ENCODE peak calls at places on chromosomes 1 and 21, in four cellular contexts. C is fibroblast of villous mesenchyme, X is NCI-H345, Q is fibroblast of the aortic adventitia. M is an unnamed sample.
A peak's percentile ranks its signal among the peaks of the same experiment; 100 is the strongest.

GRCh38 chr1:245762396-245762910 is 607.7 kb downstream of the KIF26B start:
- DNase-seq in X (peak; percentile 5), Q (no peak), C (no peak), M (no peak)

GRCh38 chr1:226662704-226663326 is 76.3 kb downstream of the ITPKB start:
- DNase-seq in C (peak; percentile 96), Q (peak; percentile 95), X (no peak), M (peak; percentile 91)

GRCh38 chr1:6112690-6113005 is 67.0 kb downstream of the KCNAB2 start:
- DNase-seq in Q (no peak), X (no peak), C (no peak), M (no peak)

GRCh38 chr1:228217551-228218344 is 9.9 kb downstream of the OBSCN start:
- DNase-seq in Q (no peak), X (no peak), C (no peak), M (no peak)

GRCh38 chr1:197144570-197145325 is 1.7 kb downstream of the ASPM start:
- DNase-seq in X (no peak), C (peak; percentile 46), Q (peak; percentile 41), M (no peak)

GRCh38 chr1:31567956-31568570 is 8.3 kb upstream of the TINAGL1 start:
- DNase-seq in X (no peak), Q (peak; percentile 59), C (no peak), M (peak; percentile 49)

GRCh38 chr1:111733183-111733995 is 5.8 kb downstream of the INKA2 start:
- DNase-seq in Q (peak; percentile 51), C (peak; percentile 93), X (no peak), M (peak; percentile 96)

GRCh38 chr1:159000627-159001026 is 9.1 kb upstream of the IFI16 start:
- DNase-seq in C (peak; percentile 93), Q (peak; percentile 97), X (no peak), M (peak; percentile 95)

GRCh38 chr1:238088891-238089290 is 198.2 kb upstream of the ZP4 start:
- DNase-seq in C (no peak), Q (peak; percentile 24), X (no peak), M (no peak)

GRCh38 chr1:162671664-162672415 is 39.6 kb downstream of the DDR2 start:
- DNase-seq in Q (no peak), X (no peak), C (no peak), M (no peak)

GRCh38 chr1:22289251-22289995 is 146.5 kb upstream of the WNT4 start:
- DNase-seq in C (peak; percentile 66), Q (no peak), X (no peak), M (no peak)

GRCh38 chr1:2606806-2607680 is 20.5 kb downstream of the PRXL2B start:
- DNase-seq in Q (no peak), C (no peak), X (no peak), M (no peak)

GRCh38 chr1:176033474-176033873 is 173.6 kb downstream of the COP1 start:
- DNase-seq in X (no peak), C (no peak), Q (peak; percentile 12), M (peak; percentile 48)

GRCh38 chr1:205456383-205456867 is 580 bp upstream of the BLACAT1 start:
- DNase-seq in X (peak; percentile 38), C (no peak), Q (no peak), M (no peak)

GRCh38 chr1:119605686-119606085 is 42.4 kb downstream of the ZNF697 start:
- DNase-seq in C (no peak), X (no peak), Q (no peak), M (no peak)

GRCh38 chr1:212607206-212607923 is 1.2 kb upstream of the ATF3 start:
- DNase-seq in C (no peak), X (peak; percentile 37), Q (no peak), M (peak; percentile 29)

GRCh38 chr1:55747285-55747890 is 532.2 kb upstream of the USP24 start:
- DNase-seq in X (no peak), Q (peak; percentile 97), C (no peak), M (peak; percentile 74)

GRCh38 chr1:182698977-182699672 is 14.7 kb upstream of the RGS8 start:
- DNase-seq in X (no peak), C (no peak), Q (peak; percentile 26), M (peak; percentile 57)

GRCh38 chr1:72282690-72283203 is 408 bp upstream of the NEGR1 start:
- DNase-seq in Q (peak; percentile 91), C (peak; percentile 93), X (peak; percentile 90), M (peak; percentile 96)

GRCh38 chr1:24742090-24742938 is 2.9 kb upstream of the CLIC4 start:
- DNase-seq in X (no peak), Q (peak; percentile 44), C (peak; percentile 96), M (peak; percentile 53)

GRCh38 chr21:39084073-39084472 is 99.2 kb downstream of the PSMG1 start:
- DNase-seq in X (no peak), C (no peak), Q (no peak), M (no peak)

GRCh38 chr1:51101976-51102375 is at the start of gene C1orf185:
- DNase-seq in Q (no peak), C (no peak), X (no peak), M (peak; percentile 8)

GRCh38 chr1:52677407-52677806 is 20.7 kb downstream of the COA7 start:
- DNase-seq in X (no peak), C (peak; percentile 75), Q (peak; percentile 43), M (no peak)

GRCh38 chr1:26536081-26536480 is 6.5 kb downstream of the RPS6KA1 start:
- DNase-seq in X (no peak), Q (no peak), C (no peak), M (no peak)

M was measured in cardiac fibroblast.